ENCODE peak calls at places on chromosomes 16 and 17, in four cellular contexts. I, G, L and Y are unnamed samples.

GRCh38 chr16:84138824-84139627 is 6.0 kb downstream of the HSDL1 start:
- DNase-seq in L (no peak), I (no peak), G (no peak), Y (no peak)

GRCh38 chr16:73365010-73365409 is 317.1 kb upstream of the ZFHX3 start:
- DNase-seq in G (no peak), I (no peak), L (no peak), Y (no peak)

GRCh38 chr16:57092786-57093301 is 461 bp downstream of the CPNE2 start:
- DNase-seq in I (no peak), G (peak), L (peak), Y (no peak)

GRCh38 chr16:88102597-88102996 is 151.4 kb downstream of the BANP start:
- DNase-seq in I (no peak), G (no peak), L (no peak), Y (no peak)

GRCh38 chr16:27529962-27530361 is 19.8 kb downstream of the GTF3C1 start:
- DNase-seq in I (no peak), L (no peak), G (no peak), Y (no peak)

GRCh38 chr17:29933379-29933778 is 3.4 kb upstream of the SSH2 start:
- DNase-seq in L (no peak), I (no peak), G (no peak), Y (no peak)

GRCh38 chr17:73187203-73187769 is 5.6 kb upstream of the COG1 start:
- DNase-seq in I (no peak), L (no peak), G (no peak), Y (no peak)

GRCh38 chr17:58153046-58153445 is 4.9 kb downstream of the OR4D1 start:
- DNase-seq in L (no peak), I (no peak), G (no peak), Y (no peak)

GRCh38 chr17:38510424-38511125 is 82.3 kb downstream of the ARHGAP23 start:
- DNase-seq in G (no peak), I (no peak), L (peak), Y (no peak)

GRCh38 chr16:78503501-78504110 is 404.2 kb downstream of the WWOX start:
- DNase-seq in L (peak), I (peak), G (no peak), Y (no peak)

GRCh38 chr16:14632693-14633569 is at the start of gene BFAR:
- DNase-seq in G (peak), L (peak), I (peak), Y (peak)